ENCODE peak calls at places on chromosome 18, in eight cellular contexts. T is GM23338, D is kidney, U is H1, X is fibroblast of lung, J is heart right ventricle, I is SJSA1, W is right lobe of liver. R is an unnamed sample. For H3K4me1, the result is how much of the 10 kb centered on the place peaks cover.

GRCh38 chr18:26545737-26546136 is 2.6 kb downstream of the KCTD1 start:
- DNase-seq in T (no peak), D (no peak), U (no peak), X (no peak), J (no peak), I (no peak), W (no peak), R (no peak)

GRCh38 chr18:64872710-64873458 is 724.0 kb upstream of the LINC00305 start:
- DNase-seq in T (no peak), D (no peak), U (no peak), X (no peak), J (no peak), I (no peak), W (no peak), R (no peak)

GRCh38 chr18:39051013-39051412 is 1485.4 kb upstream of the CELF4 start:
- DNase-seq in T (no peak), D (no peak), U (no peak), X (peak), J (no peak), I (no peak), W (no peak), R (no peak)

GRCh38 chr18:43789234-43790000 is 512.1 kb upstream of the SYT4 start:
- DNase-seq in T (peak), D (no peak), U (no peak), X (peak), J (no peak), I (no peak), W (no peak), R (no peak)

GRCh38 chr18:42929857-42930256 is 185.6 kb downstream of the RIT2 start:
- DNase-seq in T (no peak), D (no peak), U (no peak), X (peak), J (no peak), I (no peak), W (no peak), R (no peak)

GRCh38 chr18:51433296-51433695 is 235.8 kb upstream of the MEX3C start:
- DNase-seq in T (no peak), D (no peak), U (no peak), X (no peak), J (no peak), I (no peak), W (no peak), R (no peak)

GRCh38 chr18:45627204-45627526 is 11.9 kb downstream of the SLC14A2 start:
- DNase-seq in T (no peak), D (no peak), U (no peak), X (no peak), J (no peak), I (no peak), W (no peak), R (no peak)

GRCh38 chr18:36298113-36298701 is 694 bp downstream of the FHOD3 start:
- DNase-seq in T (peak), D (peak), U (peak), X (no peak), J (peak), I (no peak), W (no peak), R (no peak)

GRCh38 chr18:49090901-49091300 is 140.1 kb upstream of the SMAD7 start:
- DNase-seq in T (no peak), D (no peak), U (no peak), X (no peak), J (no peak), I (no peak), W (no peak), R (no peak)

GRCh38 chr18:61690418-61691138 is 202.2 kb downstream of the RNF152 start:
- DNase-seq in T (no peak), D (no peak), U (no peak), X (no peak), J (no peak), I (no peak), W (peak), R (no peak)

GRCh38 chr18:36132756-36133155 is 3.1 kb downstream of the ELP2 start:
- DNase-seq in T (peak), D (no peak), U (no peak), X (no peak), J (no peak), I (no peak), W (no peak), R (no peak)

GRCh38 chr18:48034651-48035555 is 104.4 kb upstream of the SMAD2 start:
- DNase-seq in T (no peak), D (peak), U (no peak), X (no peak), J (no peak), I (no peak), W (peak), R (no peak)

GRCh38 chr18:8121942-8122480 is 487.2 kb upstream of the RAB12 start:
- DNase-seq in T (peak), D (no peak), U (no peak), X (peak), J (no peak), I (peak), W (no peak), R (no peak)

GRCh38 chr18:9210996-9211395 is 74.4 kb downstream of the ANKRD12 start:
- DNase-seq in T (no peak), D (no peak), U (no peak), X (peak), J (no peak), I (no peak), W (no peak), R (no peak)

GRCh38 chr18:6810191-6810590 is 80.7 kb downstream of the ARHGAP28 start:
- DNase-seq in T (no peak), D (no peak), U (no peak), X (no peak), J (no peak), I (no peak), W (no peak), R (no peak)

GRCh38 chr18:63161032-63161727 is 158.4 kb downstream of the BCL2 start:
- DNase-seq in T (no peak), D (no peak), U (no peak), X (peak), J (no peak), I (no peak), W (no peak), R (no peak)

GRCh38 chr18:48896875-48897511 is 53.8 kb downstream of the SMAD7 start:
- DNase-seq in T (peak), D (peak), U (peak), X (peak), J (peak), I (no peak), W (peak), R (no peak)

GRCh38 chr18:3585656-3586509 is 135.9 kb downstream of the TGIF1 start:
- DNase-seq in T (peak), D (peak), U (peak), X (peak), J (peak), I (peak), W (peak), R (peak)

GRCh38 chr18:59884331-59884730 is 15.5 kb upstream of the PMAIP1 start:
- DNase-seq in T (no peak), D (no peak), U (no peak), X (no peak), J (no peak), I (no peak), W (no peak), R (no peak)

GRCh38 chr18:59877366-59877765 is 22.4 kb upstream of the PMAIP1 start:
- DNase-seq in T (no peak), D (no peak), U (no peak), X (no peak), J (no peak), I (no peak), W (no peak), R (no peak)

GRCh38 chr18:59885579-59886163 is 14.1 kb upstream of the PMAIP1 start:
- DNase-seq in T (no peak), D (no peak), U (no peak), X (peak), J (no peak), I (peak), W (no peak), R (no peak)

GRCh38 chr18:59878644-59879043 is 21.2 kb upstream of the PMAIP1 start:
- DNase-seq in T (no peak), D (no peak), U (no peak), X (peak), J (no peak), I (no peak), W (no peak), R (no peak)

DNA sequence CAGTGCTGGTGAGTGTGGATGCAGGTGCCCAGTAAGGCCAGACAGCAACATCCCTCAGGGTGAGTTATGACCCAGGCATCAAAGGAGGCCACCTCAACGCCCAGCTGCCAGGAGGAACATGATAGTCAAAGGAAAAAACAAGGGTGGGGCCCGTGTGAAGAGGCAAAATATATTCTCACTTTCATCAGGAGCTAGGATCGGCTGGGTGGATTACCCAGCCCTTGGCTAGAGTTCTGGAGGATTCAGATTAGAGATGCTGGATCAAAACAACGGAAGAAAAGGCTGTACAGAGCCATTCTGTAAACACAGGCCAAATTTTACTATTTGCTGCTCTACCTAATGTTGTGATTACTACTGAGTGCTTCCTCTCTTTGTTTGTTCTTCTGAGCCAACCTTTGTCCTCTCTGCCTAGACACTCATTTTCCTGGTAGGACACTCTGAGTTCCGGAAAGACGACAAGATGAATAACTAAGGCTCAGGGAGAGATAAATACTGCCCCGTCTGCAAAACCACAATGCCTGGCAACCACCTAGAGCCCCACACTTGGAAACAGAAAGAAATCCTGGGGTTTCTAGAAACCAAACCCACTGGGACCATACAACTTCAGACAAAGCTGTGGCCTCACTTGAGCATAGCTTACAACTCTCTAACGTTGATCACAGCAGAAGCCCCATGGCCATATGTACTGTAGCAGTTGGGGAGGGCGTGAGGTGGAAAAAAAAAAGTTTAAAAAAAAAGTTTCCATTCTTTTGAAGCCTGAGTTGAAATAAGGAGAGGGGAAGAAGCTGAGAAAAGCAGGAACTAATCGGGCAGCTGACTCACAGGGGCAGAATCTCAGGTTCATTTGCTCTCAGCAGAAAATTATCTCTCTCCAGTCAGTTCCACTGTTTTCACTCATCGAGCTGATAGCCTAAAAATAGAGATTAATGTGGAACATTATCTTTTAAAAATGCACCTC is 17.8 kb upstream of the PMAIP1 start:
- DNase-seq in T (no peak), D (no peak), U (peak), X (peak), J (no peak), I (peak), W (no peak), R (no peak)
- H3K27ac ChIP-seq in T (peak), D (no peak), U (no peak), X (peak), J (peak), I (peak), W (no peak), R (no peak)

DNA sequence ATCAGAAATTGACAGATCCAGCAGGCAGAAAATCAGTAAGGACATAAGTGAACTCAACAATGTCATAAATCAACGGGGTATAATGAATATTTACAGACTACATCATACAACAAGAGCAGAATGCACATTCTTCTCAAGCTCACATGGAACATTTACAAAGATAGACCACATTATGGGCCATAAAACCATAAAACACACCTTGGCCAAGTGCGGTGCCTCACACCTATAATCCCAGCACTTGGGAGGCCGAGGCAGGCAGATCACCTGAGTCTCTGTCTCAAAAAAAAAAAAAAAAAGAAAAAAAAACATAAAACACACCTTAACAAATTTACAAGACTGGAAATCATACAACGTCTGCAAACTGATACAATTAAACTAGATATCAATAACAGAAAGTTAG is 36.7 kb downstream of the FBXO15 start:
- DNase-seq in T (no peak), D (no peak), U (no peak), X (no peak), J (no peak), I (no peak), W (no peak), R (no peak)
- H3K4me1 ChIP-seq in T (under half), D (under half), U (under half), X (under half), J (under half), I (under half), W (under half), R (under half)

GRCh38 chr18:32422978-32423740 is 47.5 kb downstream of the GAREM1 start:
- DNase-seq in T (no peak), D (no peak), U (no peak), X (no peak), J (no peak), I (no peak), W (no peak), R (no peak)

GRCh38 chr18:32420084-32420483 is 50.6 kb downstream of the GAREM1 start:
- DNase-seq in T (no peak), D (no peak), U (no peak), X (no peak), J (no peak), I (no peak), W (no peak), R (no peak)

GRCh38 chr18:32425466-32425865 is 45.2 kb downstream of the GAREM1 start:
- DNase-seq in T (no peak), D (no peak), U (no peak), X (peak), J (no peak), I (no peak), W (no peak), R (no peak)

GRCh38 chr18:32424696-32425095 is 46.0 kb downstream of the GAREM1 start:
- DNase-seq in T (no peak), D (no peak), U (no peak), X (peak), J (no peak), I (no peak), W (no peak), R (no peak)

GRCh38 chr18:32422185-32422584 is 48.5 kb downstream of the GAREM1 start:
- DNase-seq in T (no peak), D (no peak), U (no peak), X (no peak), J (no peak), I (no peak), W (no peak), R (no peak)
- H3K27ac ChIP-seq in T (no peak), D (no peak), U (no peak), X (no peak), J (peak), I (no peak), W (no peak), R (no peak)

GRCh38 chr18:10286580-10287150 is 167.8 kb upstream of the APCDD1 start:
- DNase-seq in T (no peak), D (no peak), U (no peak), X (no peak), J (no peak), I (no peak), W (no peak), R (no peak)
- H3K4me1 ChIP-seq in T (under half), D (under half), U (under half), X (under half), J (under half), I (under half), W (under half), R (under half)

GRCh38 chr18:13265901-13266207 is 47.3 kb downstream of the LDLRAD4 start:
- DNase-seq in T (no peak), D (no peak), U (no peak), X (no peak), J (no peak), I (no peak), W (no peak), R (no peak)
- H3K27ac ChIP-seq in T (no peak), D (no peak), U (no peak), X (no peak), J (peak), I (no peak), W (no peak), R (peak)